ENCODE peak calls at places on chromosomes 1 and 21, in four cellular contexts. O is psoas muscle, F is lower leg skin, Y is kidney epithelial cell. I is an unnamed sample.

GRCh38 chr1:42173961-42174715 is 9.6 kb upstream of the GUCA2A start:
- DNase-seq in O (no peak), F (peak; percentile 83), Y (no peak), I (no peak)

GRCh38 chr1:187517508-187517907 is 688.8 kb downstream of the PLA2G4A start:
- DNase-seq in O (no peak), F (no peak), Y (no peak), I (no peak)

GRCh38 chr1:223393275-223394214 is at the start of gene CCDC185:
- DNase-seq in O (peak; percentile 48), F (no peak), Y (no peak), I (no peak)

GRCh38 chr1:241081473-241081872 is 275.5 kb downstream of the RGS7 start:
- DNase-seq in O (no peak), F (no peak), Y (no peak), I (no peak)

GRCh38 chr21:44448651-44449131 is 6.6 kb upstream of the LRRC3 start:
- DNase-seq in O (no peak), F (peak; percentile 59), Y (no peak), I (no peak)

GRCh38 chr1:83999316-83999819 is 436 bp upstream of the TTLL7 start:
- DNase-seq in O (peak; percentile 85), F (peak; percentile 89), Y (no peak), I (no peak)

GRCh38 chr1:100989306-100990077 is 36.1 kb downstream of the DPH5 start:
- DNase-seq in O (no peak), F (no peak), Y (peak; percentile 31), I (no peak)

GRCh38 chr1:31773861-31774260 is 9.7 kb upstream of the ADGRB2 start:
- DNase-seq in O (no peak), F (no peak), Y (no peak), I (no peak)

GRCh38 chr21:44709426-44710293 is 1.7 kb downstream of the TSPEAR start:
- DNase-seq in O (peak; percentile 38), F (peak; percentile 82), Y (no peak), I (peak; percentile 16)

GRCh38 chr1:11341881-11342552 is 69.0 kb downstream of the UBIAD1 start:
- DNase-seq in O (no peak), F (no peak), Y (no peak), I (no peak)

GRCh38 chr1:51302270-51302669 is 28.1 kb downstream of the TTC39A start:
- DNase-seq in O (no peak), F (peak; percentile 58), Y (no peak), I (no peak)

GRCh38 chr1:246978785-246979184 is 29.1 kb downstream of the ZNF695 start:
- DNase-seq in O (no peak), F (no peak), Y (no peak), I (no peak)

GRCh38 chr1:202362212-202362611 is 13.7 kb downstream of the PPP1R12B start:
- DNase-seq in O (no peak), F (no peak), Y (no peak), I (no peak)

GRCh38 chr1:75765697-75766355 is 20.2 kb upstream of the RABGGTB start:
- DNase-seq in O (no peak), F (no peak), Y (peak; percentile 35), I (no peak)

GRCh38 chr1:74629283-74629682 is 44.3 kb downstream of the ERICH3 start:
- DNase-seq in O (no peak), F (no peak), Y (no peak), I (no peak)
- TF ChIP-seq CTCF in O (no peak), F (no peak), Y (no peak), I (no peak)

DNA sequence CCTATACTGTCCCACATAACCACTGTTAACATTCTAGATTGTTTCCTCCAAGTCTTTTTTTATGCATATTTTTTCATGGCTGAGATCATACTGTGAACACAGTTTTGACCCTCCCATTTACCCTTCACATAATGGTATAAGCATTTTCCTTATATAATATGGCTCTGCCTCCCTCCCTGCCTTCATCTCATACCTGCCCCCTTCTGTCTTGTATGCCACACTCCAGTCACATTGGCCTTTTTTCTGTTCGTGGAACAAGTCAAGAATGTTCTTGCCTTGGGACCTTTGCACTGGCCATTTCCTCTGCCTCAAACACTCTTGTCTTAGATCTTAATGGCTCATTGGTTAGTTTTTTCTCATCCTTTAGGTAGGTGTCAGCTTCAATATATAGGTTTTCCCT is 24.3 kb upstream of the ELAVL4 start:
- DNase-seq in O (no peak), F (no peak), Y (no peak), I (no peak)
- TF ChIP-seq CTCF in O (no peak), F (no peak), Y (no peak), I (no peak)

GRCh38 chr1:2247760-2248126 is 19.6 kb downstream of the SKI start:
- DNase-seq in O (peak; percentile 78), F (no peak), Y (no peak), I (no peak)
- TF ChIP-seq CTCF in O (no peak), F (no peak), Y (no peak), I (no peak)

DNA sequence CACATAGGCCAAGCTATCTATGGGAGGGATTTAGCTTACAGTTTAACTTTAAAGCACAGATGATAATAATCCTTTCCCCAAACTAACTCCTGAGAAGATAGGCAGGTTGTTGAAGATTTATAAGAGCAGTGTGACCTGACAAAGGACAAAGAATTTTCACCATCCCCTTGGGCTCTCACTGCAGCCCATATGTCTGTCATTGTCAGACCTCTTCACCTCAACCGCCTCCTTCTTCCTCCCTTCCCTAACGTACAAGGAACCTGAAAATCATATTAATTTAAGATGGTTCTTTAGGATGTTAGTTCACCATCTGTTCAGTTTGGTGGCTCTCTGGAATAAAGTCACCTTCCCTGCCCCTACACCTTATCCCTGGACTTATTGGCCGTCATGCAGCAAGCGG is 5.0 kb downstream of the RNU1-2 start:
- DNase-seq in O (no peak), F (no peak), Y (no peak), I (no peak)
- TF ChIP-seq CTCF in O (no peak), F (no peak), Y (peak; percentile 38), I (no peak)

I was measured in omental fat pad.